ENCODE peak calls at places on chromosomes 16 and 17, in ten cellular contexts. B is AG04450, F is left ventricle myocardium inferior, I is nephron progenitor cell, J is breast epithelium, L is OCI-LY7, U is Peyer's patch, T is mucosa of descending colon, P is cardiac fibroblast, Z is omental fat pad. V is an unnamed sample.

GRCh38 chr16:3980311-3981111 is 100.0 kb upstream of the CREBBP start:
- DNase-seq in F (no peak), L (no peak), U (no peak), P (peak; percentile 77), J (no peak), Z (no peak), B (no peak), T (no peak), I (no peak), V (no peak)

GRCh38 chr17:16446338-16446983 is 31.1 kb downstream of the TRPV2 start:
- DNase-seq in I (no peak), F (no peak), B (no peak), P (no peak), L (no peak), U (no peak), T (peak; percentile 34), J (no peak), Z (no peak), V (no peak)

GRCh38 chr17:57478851-57479250 is 222.5 kb downstream of the MSI2 start:
- DNase-seq in P (no peak), L (no peak), J (no peak), Z (no peak), U (no peak), T (no peak), B (no peak), F (no peak), I (no peak), V (no peak)

GRCh38 chr17:38864636-38865398 is 5.0 kb upstream of the LASP1 start:
- DNase-seq in J (no peak), B (no peak), P (peak; percentile 68), Z (no peak), F (no peak), U (no peak), I (no peak), L (no peak), T (no peak), V (no peak)

GRCh38 chr16:15639061-15639568 is 3.8 kb downstream of the MARF1 start:
- DNase-seq in U (peak; percentile 65), L (peak; percentile 79), Z (no peak), I (no peak), T (no peak), F (no peak), J (no peak), P (no peak), B (no peak), V (no peak)

GRCh38 chr16:6862058-6862457 is 470.6 kb upstream of the RBFOX1 start:
- DNase-seq in I (no peak), B (no peak), F (no peak), Z (no peak), J (no peak), P (no peak), L (no peak), T (no peak), U (no peak), V (no peak)

GRCh38 chr16:30417447-30418349 is 10.3 kb downstream of the ZNF771 start:
- DNase-seq in J (peak; percentile 46), P (peak; percentile 95), T (peak; percentile 95), Z (no peak), L (peak; percentile 96), I (peak; percentile 86), B (peak; percentile 80), F (peak; percentile 85), U (peak; percentile 94), V (peak; percentile 92)

GRCh38 chr17:77734371-77735050 is 224.0 kb upstream of the TNRC6C start:
- DNase-seq in I (peak; percentile 71), J (peak; percentile 83), L (no peak), T (peak; percentile 78), B (no peak), P (peak; percentile 88), U (peak; percentile 67), F (peak; percentile 93), Z (peak; percentile 82), V (no peak)

GRCh38 chr17:22669721-22670120 is 977.4 kb downstream of the KCNJ18 start:
- DNase-seq in J (no peak), F (no peak), T (no peak), I (no peak), U (no peak), P (no peak), L (no peak), Z (no peak), B (no peak), V (no peak)

GRCh38 chr16:49857423-49858181 is 1.7 kb upstream of the ZNF423 start:
- DNase-seq in F (peak; percentile 61), B (no peak), L (peak; percentile 68), T (peak; percentile 81), J (no peak), U (peak; percentile 76), P (peak; percentile 77), I (peak; percentile 65), Z (no peak), V (no peak)

GRCh38 chr17:79981090-79981489 is 54.6 kb downstream of the TBC1D16 start:
- DNase-seq in L (no peak), Z (no peak), B (no peak), U (peak; percentile 13), I (no peak), J (no peak), P (no peak), F (no peak), T (peak; percentile 26), V (peak; percentile 43)

GRCh38 chr17:76561332-76561731 is 21.5 kb downstream of the PRCD start:
- DNase-seq in Z (no peak), T (no peak), J (no peak), B (no peak), L (peak; percentile 28), I (no peak), U (no peak), F (no peak), P (no peak), V (no peak)

GRCh38 chr17:49231563-49231894 is 942 bp upstream of the PHOSPHO1 start:
- DNase-seq in L (no peak), U (no peak), I (no peak), T (no peak), J (no peak), F (no peak), B (no peak), Z (no peak), P (no peak), V (no peak)

GRCh38 chr16:12225282-12225681 is 248.7 kb downstream of the SNX29 start:
- DNase-seq in Z (no peak), F (no peak), I (no peak), L (no peak), B (no peak), P (no peak), J (no peak), T (no peak), U (no peak), V (no peak)
- TF ChIP-seq CTCF in Z (no peak), F (no peak), I (no peak), L (no peak), B (no peak), P (no peak), J (no peak), T (no peak), U (no peak), V (no peak)

DNA sequence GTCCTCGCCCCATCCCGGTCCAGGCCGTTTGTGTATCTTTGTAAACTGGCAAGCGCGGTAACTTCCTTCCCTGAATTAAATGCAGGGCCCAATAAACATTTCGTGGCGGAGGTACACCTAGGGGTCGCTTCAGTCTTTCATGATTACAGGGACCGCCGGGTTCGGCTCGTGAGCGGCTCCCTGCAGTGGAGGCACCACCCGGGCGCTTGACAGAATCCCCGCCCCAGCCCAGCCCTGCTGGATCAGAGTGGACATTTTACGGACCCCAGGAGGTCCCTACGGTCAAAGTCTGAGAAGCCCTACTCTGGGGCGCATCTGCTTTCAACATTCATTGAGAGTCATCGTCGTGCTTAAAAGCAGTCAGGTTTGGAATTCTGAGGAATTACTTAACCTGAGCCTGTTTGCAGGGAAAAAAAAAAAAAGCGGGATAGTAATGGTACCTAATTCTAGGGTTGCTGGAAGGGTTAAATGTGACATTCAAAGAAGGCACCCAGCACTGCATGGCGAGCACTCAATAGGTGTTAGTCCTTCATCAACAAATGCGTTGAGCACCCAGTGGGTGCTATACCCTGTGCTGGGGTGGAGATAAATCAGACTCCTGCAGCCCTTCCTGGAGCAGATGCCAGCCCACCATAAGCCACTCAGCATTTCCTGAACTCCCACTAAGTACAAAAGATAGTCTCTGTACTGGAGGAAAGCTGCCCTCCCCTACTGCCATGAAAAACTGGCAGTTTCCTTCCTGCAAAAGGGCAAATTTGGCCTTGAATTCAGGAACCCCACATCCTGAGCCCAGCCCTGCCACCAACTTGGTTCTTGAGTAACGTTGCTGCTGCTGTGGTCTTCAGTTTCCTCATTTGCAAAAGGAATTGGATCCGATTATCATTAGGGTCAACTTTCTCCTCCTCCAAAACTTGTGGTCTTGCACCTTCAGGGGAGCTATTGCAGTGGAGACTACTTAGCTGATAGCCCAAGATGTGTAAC is 658 bp upstream of the DUSP3 start:
- DNase-seq in B (no peak), Z (no peak), U (no peak), T (no peak), F (no peak), I (no peak), P (no peak), L (no peak), J (peak; percentile 45), V (no peak)
- TF ChIP-seq CTCF in B (peak; percentile 30), Z (no peak), U (no peak), T (no peak), F (peak; percentile 28), I (no peak), P (peak; percentile 15), L (peak; percentile 45), J (no peak), V (peak; percentile 32)

DNA sequence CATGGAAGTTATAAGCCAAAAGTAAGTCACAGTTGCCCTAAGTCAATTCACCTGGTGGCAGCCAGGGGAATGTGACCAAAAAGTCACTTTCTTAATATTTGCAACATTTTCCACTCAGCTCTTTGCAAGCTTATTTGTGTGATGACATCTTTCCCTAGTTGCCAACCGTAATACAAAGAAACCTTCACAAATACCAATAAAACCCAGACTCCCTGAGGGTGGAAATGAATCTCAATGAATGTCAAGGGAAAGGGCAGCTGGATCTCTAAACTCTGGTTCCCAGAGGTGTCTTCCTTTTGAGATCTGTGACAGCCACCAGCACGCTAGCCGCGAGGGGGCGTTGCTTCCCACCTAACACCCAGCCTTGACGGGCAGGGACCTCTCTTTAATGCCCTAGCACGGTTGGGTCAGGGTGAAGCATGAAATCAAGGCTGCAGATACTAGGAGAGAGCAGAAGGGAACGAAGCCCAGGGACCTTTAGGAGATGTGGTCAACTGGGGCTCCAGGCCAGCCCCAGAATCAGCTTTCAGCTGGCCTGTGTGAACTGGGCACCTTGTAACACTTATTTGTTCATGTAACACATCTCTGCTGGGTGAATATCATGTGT is 82.2 kb downstream of the CMC2 start:
- DNase-seq in F (peak; percentile 36), I (peak; percentile 64), Z (peak; percentile 37), L (peak; percentile 12), J (no peak), B (no peak), P (peak; percentile 76), T (no peak), U (peak; percentile 73), V (no peak)
- TF ChIP-seq CTCF in F (peak; percentile 70), I (peak; percentile 55), Z (no peak), L (peak; percentile 64), J (no peak), B (peak; percentile 65), P (peak; percentile 71), T (no peak), U (no peak), V (peak; percentile 74)

DNA sequence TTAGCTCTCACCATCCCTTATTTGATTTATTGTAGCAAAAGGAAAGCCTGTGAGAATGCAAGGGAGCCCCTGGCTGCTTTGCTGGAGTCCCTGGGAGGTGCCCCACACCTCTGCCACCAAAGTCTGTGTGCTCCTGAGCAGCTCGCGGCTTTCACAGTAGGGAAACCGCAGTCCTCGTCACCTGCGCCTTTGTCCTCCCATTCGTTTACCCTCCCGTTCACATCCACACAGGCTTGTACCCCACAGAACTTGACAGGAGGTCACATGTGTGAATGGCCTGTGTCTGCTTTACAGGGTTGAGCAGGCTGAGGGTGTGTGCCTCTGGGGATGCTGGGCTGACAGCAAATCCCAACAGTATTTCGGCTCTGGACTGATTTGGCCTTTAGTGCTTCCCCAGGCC is 152.5 kb downstream of the LGALS9B start:
- DNase-seq in Z (no peak), I (no peak), B (no peak), P (no peak), T (no peak), F (no peak), L (no peak), U (no peak), J (no peak), V (no peak)
- TF ChIP-seq CTCF in Z (no peak), I (no peak), B (no peak), P (no peak), T (no peak), F (no peak), L (no peak), U (no peak), J (no peak), V (no peak)

V was measured in chondrocyte.